ENCODE peak calls at places on chromosomes 16 and 17, in four cellular contexts. One of them, this sample, is unnamed.

GRCh38 chr16:16137110-16137509 is 86.2 kb downstream of the ABCC6 start:
- DNase-seq in HFFc6: peak
- DNase-seq in cardiac fibroblast: no peak
- DNase-seq in NCI-H460: no peak
- DNase-seq in this sample: no peak

GRCh38 chr17:1360975-1361374 is 39.0 kb downstream of the YWHAE start:
- DNase-seq in cardiac fibroblast: no peak
- DNase-seq in HFFc6: no peak
- DNase-seq in NCI-H460: no peak
- DNase-seq in this sample: no peak

GRCh38 chr16:79182618-79183017 is 417.9 kb downstream of the MAF start:
- DNase-seq in NCI-H460: no peak
- DNase-seq in HFFc6: no peak
- DNase-seq in cardiac fibroblast: no peak
- DNase-seq in this sample: no peak

GRCh38 chr16:24337013-24337412 is 80.9 kb downstream of the CACNG3 start:
- DNase-seq in cardiac fibroblast: no peak
- DNase-seq in HFFc6: no peak
- DNase-seq in NCI-H460: no peak
- DNase-seq in this sample: no peak

GRCh38 chr17:72953621-72954020 is 138.9 kb downstream of the SLC39A11 start:
- DNase-seq in cardiac fibroblast: peak
- DNase-seq in NCI-H460: no peak
- DNase-seq in HFFc6: no peak
- DNase-seq in this sample: no peak

GRCh38 chr16:28981517-28981916 is 3.3 kb upstream of the LAT start:
- DNase-seq in HFFc6: no peak
- DNase-seq in NCI-H460: peak
- DNase-seq in cardiac fibroblast: peak
- DNase-seq in this sample: peak

GRCh38 chr16:79466111-79466510 is 134.4 kb downstream of the MAF start:
- DNase-seq in HFFc6: no peak
- DNase-seq in NCI-H460: no peak
- DNase-seq in cardiac fibroblast: no peak
- DNase-seq in this sample: no peak

GRCh38 chr17:49061524-49061943 is 64.3 kb downstream of the IGF2BP1 start:
- DNase-seq in HFFc6: no peak
- DNase-seq in NCI-H460: no peak
- DNase-seq in cardiac fibroblast: peak
- DNase-seq in this sample: no peak

GRCh38 chr16:14600164-14600563 is 29.9 kb downstream of the PARN start:
- DNase-seq in NCI-H460: peak
- DNase-seq in cardiac fibroblast: peak
- DNase-seq in HFFc6: peak
- DNase-seq in this sample: no peak

GRCh38 chr16:55081622-55082593 is 151.2 kb downstream of the IRX5 start:
- DNase-seq in cardiac fibroblast: no peak
- DNase-seq in NCI-H460: no peak
- DNase-seq in HFFc6: no peak
- DNase-seq in this sample: no peak

GRCh38 chr17:38604479-38605229 is 1.1 kb downstream of the SRCIN1 start:
- DNase-seq in cardiac fibroblast: no peak
- DNase-seq in NCI-H460: no peak
- DNase-seq in HFFc6: no peak
- DNase-seq in this sample: peak

GRCh38 chr16:50812876-50813466 is 71.1 kb downstream of the CYLD start:
- DNase-seq in NCI-H460: no peak
- DNase-seq in cardiac fibroblast: no peak
- DNase-seq in HFFc6: no peak
- DNase-seq in this sample: no peak

GRCh38 chr16:24668481-24669001 is 60.9 kb upstream of the TNRC6A start:
- DNase-seq in NCI-H460: no peak
- DNase-seq in cardiac fibroblast: peak
- DNase-seq in HFFc6: peak
- DNase-seq in this sample: no peak

GRCh38 chr17:63039342-63039741 is 73.3 kb downstream of the TANC2 start:
- DNase-seq in cardiac fibroblast: no peak
- DNase-seq in NCI-H460: no peak
- DNase-seq in HFFc6: no peak
- DNase-seq in this sample: no peak

GRCh38 chr17:11643851-11644250 is 45.6 kb downstream of the DNAH9 start:
- DNase-seq in HFFc6: no peak
- DNase-seq in cardiac fibroblast: no peak
- DNase-seq in NCI-H460: no peak
- DNase-seq in this sample: no peak

GRCh38 chr16:56282455-56282854 is 91.2 kb downstream of the GNAO1 start:
- DNase-seq in cardiac fibroblast: no peak
- DNase-seq in NCI-H460: no peak
- DNase-seq in HFFc6: no peak
- DNase-seq in this sample: no peak

GRCh38 chr16:72189865-72190371 is 18.0 kb upstream of the PMFBP1 start:
- DNase-seq in NCI-H460: no peak
- DNase-seq in cardiac fibroblast: peak
- DNase-seq in HFFc6: peak
- DNase-seq in this sample: no peak

GRCh38 chr17:7704601-7705268 is at the start of gene EFNB3:
- DNase-seq in HFFc6: no peak
- DNase-seq in cardiac fibroblast: no peak
- DNase-seq in NCI-H460: no peak
- DNase-seq in this sample: no peak

GRCh38 chr17:73165616-73166404 is 1.0 kb downstream of the SSTR2 start:
- DNase-seq in cardiac fibroblast: no peak
- DNase-seq in HFFc6: no peak
- DNase-seq in NCI-H460: no peak
- DNase-seq in this sample: peak

GRCh38 chr17:56786989-56787482 is 46.7 kb downstream of the C17orf67 start:
- DNase-seq in HFFc6: peak
- DNase-seq in NCI-H460: peak
- DNase-seq in cardiac fibroblast: peak
- DNase-seq in this sample: no peak

GRCh38 chr17:66255112-66255511 is 25.9 kb upstream of the APOH start:
- DNase-seq in HFFc6: peak
- DNase-seq in NCI-H460: peak
- DNase-seq in cardiac fibroblast: peak
- DNase-seq in this sample: peak

GRCh38 chr16:6682142-6682811 is 650.4 kb upstream of the RBFOX1 start:
- DNase-seq in HFFc6: no peak
- DNase-seq in NCI-H460: peak
- DNase-seq in cardiac fibroblast: peak
- DNase-seq in this sample: peak

GRCh38 chr16:2148714-2149629 is 547 bp downstream of the RAB26 start:
- DNase-seq in NCI-H460: no peak
- DNase-seq in HFFc6: no peak
- DNase-seq in cardiac fibroblast: peak
- DNase-seq in this sample: peak

GRCh38 chr16:84618428-84619102 is 687 bp upstream of the COTL1 start:
- DNase-seq in HFFc6: peak
- DNase-seq in NCI-H460: peak
- DNase-seq in cardiac fibroblast: peak
- DNase-seq in this sample: no peak

GRCh38 chr17:3447625-3448024 is 14.0 kb upstream of the OR1E2 start:
- DNase-seq in NCI-H460: peak
- DNase-seq in HFFc6: no peak
- DNase-seq in cardiac fibroblast: peak
- DNase-seq in this sample: no peak

GRCh38 chr16:23310744-23311143 is 8.6 kb downstream of the SCNN1B start:
- DNase-seq in HFFc6: no peak
- DNase-seq in NCI-H460: no peak
- DNase-seq in cardiac fibroblast: no peak
- DNase-seq in this sample: no peak

GRCh38 chr17:72030067-72030899 is 90.5 kb upstream of the SOX9 start:
- DNase-seq in HFFc6: peak
- DNase-seq in NCI-H460: peak
- DNase-seq in cardiac fibroblast: peak
- DNase-seq in this sample: peak

GRCh38 chr16:67311607-67312449 is 14.7 kb downstream of the KCTD19 start:
- DNase-seq in NCI-H460: peak
- DNase-seq in cardiac fibroblast: peak
- DNase-seq in HFFc6: peak
- DNase-seq in this sample: peak

GRCh38 chr16:19881783-19882182 is 2.9 kb downstream of the GPRC5B start:
- DNase-seq in NCI-H460: no peak
- DNase-seq in cardiac fibroblast: no peak
- DNase-seq in HFFc6: no peak
- DNase-seq in this sample: no peak